ENCODE peak calls at places on chromosomes 13 and 19, in eight cellular contexts. J, N, H, K, B, Z, G and W are unnamed samples. For H3K4me1, the result is how much of the 10 kb centered on the place peaks cover.

GRCh38 chr19:44643605-44644390 is at the start of gene PVR:
- DNase-seq in J (peak), N (peak), H (peak), K (peak), B (peak), Z (peak), G (peak), W (peak)

GRCh38 chr13:67204731-67205130 is 25.4 kb downstream of the PCDH9 start:
- DNase-seq in J (no peak), N (no peak), H (no peak), K (no peak), B (no peak), Z (no peak), G (no peak), W (no peak)

GRCh38 chr13:36217456-36217855 is 3.1 kb upstream of the SOHLH2 start:
- DNase-seq in J (no peak), N (no peak), H (no peak), K (no peak), B (no peak), Z (no peak), G (no peak), W (no peak)

GRCh38 chr19:9834302-9834725 is 804 bp upstream of the PIN1 start:
- DNase-seq in J (no peak), N (no peak), H (no peak), K (no peak), B (no peak), Z (no peak), G (no peak), W (no peak)

GRCh38 chr13:52405767-52406494 is at the start of gene THSD1:
- DNase-seq in J (peak), N (peak), H (peak), K (peak), B (peak), Z (no peak), G (no peak), W (peak)

GRCh38 chr13:31369213-31369612 is 169.4 kb downstream of the B3GLCT start:
- DNase-seq in J (no peak), N (no peak), H (no peak), K (no peak), B (no peak), Z (no peak), G (no peak), W (no peak)

GRCh38 chr13:47708386-47708785 is 292.7 kb downstream of the SUCLA2 start:
- DNase-seq in J (no peak), N (no peak), H (no peak), K (no peak), B (no peak), Z (no peak), G (no peak), W (no peak)

GRCh38 chr13:32098275-32098674 is 66.7 kb downstream of the FRY start:
- DNase-seq in J (no peak), N (no peak), H (no peak), K (no peak), B (no peak), Z (no peak), G (no peak), W (no peak)

GRCh38 chr13:73715910-73716257 is 418.3 kb downstream of the KLF12 start:
- DNase-seq in J (no peak), N (no peak), H (no peak), K (no peak), B (no peak), Z (no peak), G (no peak), W (no peak)

GRCh38 chr13:38950987-38951386 is 39.6 kb downstream of the STOML3 start:
- DNase-seq in J (no peak), N (no peak), H (no peak), K (no peak), B (no peak), Z (no peak), G (no peak), W (no peak)

GRCh38 chr13:33182729-33183128 is 102.8 kb downstream of the STARD13 start:
- DNase-seq in J (no peak), N (no peak), H (no peak), K (no peak), B (no peak), Z (no peak), G (no peak), W (no peak)

GRCh38 chr13:19890030-19890429 is 26.6 kb upstream of the ZMYM5 start:
- DNase-seq in J (no peak), N (no peak), H (no peak), K (no peak), B (no peak), Z (no peak), G (no peak), W (no peak)

GRCh38 chr13:74253161-74253560 is 119.0 kb upstream of the KLF12 start:
- DNase-seq in J (no peak), N (no peak), H (no peak), K (no peak), B (no peak), Z (no peak), G (no peak), W (no peak)

GRCh38 chr19:35858311-35858710 is 1.6 kb downstream of the KIRREL2 start:
- DNase-seq in J (no peak), N (no peak), H (no peak), K (no peak), B (no peak), Z (no peak), G (no peak), W (no peak)

GRCh38 chr13:113532156-113532806 is 41.8 kb upstream of the DCUN1D2 start:
- DNase-seq in J (no peak), N (no peak), H (no peak), K (no peak), B (no peak), Z (peak), G (no peak), W (no peak)

GRCh38 chr13:37429976-37430375 is 168.6 kb downstream of the POSTN start:
- DNase-seq in J (no peak), N (no peak), H (no peak), K (no peak), B (no peak), Z (no peak), G (no peak), W (no peak)

GRCh38 chr13:79226938-79227337 is 179.1 kb downstream of the RBM26 start:
- DNase-seq in J (no peak), N (no peak), H (no peak), K (no peak), B (no peak), Z (no peak), G (no peak), W (no peak)

GRCh38 chr19:16749326-16749725 is 29.7 kb downstream of the NWD1 start:
- DNase-seq in J (no peak), N (no peak), H (no peak), K (no peak), B (no peak), Z (no peak), G (no peak), W (no peak)

GRCh38 chr13:29619995-29620394 is 24.5 kb upstream of the SLC7A1 start:
- DNase-seq in J (no peak), N (no peak), H (no peak), K (no peak), B (no peak), Z (no peak), G (no peak), W (no peak)

GRCh38 chr19:16442386-16443276 is 29.1 kb downstream of the EPS15L1 start:
- DNase-seq in J (no peak), N (peak), H (no peak), K (peak), B (no peak), Z (no peak), G (peak), W (peak)

GRCh38 chr19:35346193-35347052 is 1.3 kb upstream of the FFAR1 start:
- DNase-seq in J (no peak), N (no peak), H (no peak), K (peak), B (peak), Z (peak), G (peak), W (no peak)

GRCh38 chr13:44680746-44681355 is 104.7 kb upstream of the TSC22D1 start:
- DNase-seq in J (no peak), N (no peak), H (no peak), K (no peak), B (no peak), Z (no peak), G (no peak), W (no peak)

GRCh38 chr19:2612619-2613249 is 89.8 kb downstream of the GNG7 start:
- DNase-seq in J (no peak), N (no peak), H (no peak), K (no peak), B (no peak), Z (no peak), G (no peak), W (no peak)

GRCh38 chr13:78192721-78193120 is 274.1 kb upstream of the EDNRB start:
- DNase-seq in J (no peak), N (no peak), H (no peak), K (no peak), B (no peak), Z (no peak), G (no peak), W (no peak)

GRCh38 chr13:99836291-99836690 is 135.3 kb downstream of the ZIC5 start:
- DNase-seq in J (no peak), N (no peak), H (no peak), K (no peak), B (no peak), Z (no peak), G (no peak), W (no peak)

DNA sequence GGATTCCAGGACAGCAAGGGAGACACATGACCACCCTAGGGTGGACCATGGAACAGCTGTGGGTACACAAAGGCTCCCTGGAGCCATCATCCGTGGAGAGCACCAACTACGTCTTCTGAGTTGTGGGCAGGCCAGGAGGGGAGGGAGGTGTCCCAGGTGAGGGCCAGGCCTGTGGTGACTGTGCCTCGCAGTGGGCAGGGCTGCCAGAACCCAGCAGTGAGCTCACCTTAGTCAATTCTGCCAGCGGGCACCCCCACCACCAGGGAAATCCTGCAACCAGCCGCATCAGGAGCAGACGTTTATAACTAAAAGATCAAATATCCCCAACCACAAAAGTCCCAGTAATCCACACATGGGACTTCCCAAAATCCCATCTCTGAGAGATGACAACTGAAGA is 19.6 kb downstream of the ELL start:
- DNase-seq in J (no peak), N (no peak), H (no peak), K (no peak), B (no peak), Z (no peak), G (no peak), W (no peak)
- H3K4me1 ChIP-seq in J (under half), N (under half), H (under half), K (half or more), B (half or more), Z (under half), G (under half), W (under half)

DNA sequence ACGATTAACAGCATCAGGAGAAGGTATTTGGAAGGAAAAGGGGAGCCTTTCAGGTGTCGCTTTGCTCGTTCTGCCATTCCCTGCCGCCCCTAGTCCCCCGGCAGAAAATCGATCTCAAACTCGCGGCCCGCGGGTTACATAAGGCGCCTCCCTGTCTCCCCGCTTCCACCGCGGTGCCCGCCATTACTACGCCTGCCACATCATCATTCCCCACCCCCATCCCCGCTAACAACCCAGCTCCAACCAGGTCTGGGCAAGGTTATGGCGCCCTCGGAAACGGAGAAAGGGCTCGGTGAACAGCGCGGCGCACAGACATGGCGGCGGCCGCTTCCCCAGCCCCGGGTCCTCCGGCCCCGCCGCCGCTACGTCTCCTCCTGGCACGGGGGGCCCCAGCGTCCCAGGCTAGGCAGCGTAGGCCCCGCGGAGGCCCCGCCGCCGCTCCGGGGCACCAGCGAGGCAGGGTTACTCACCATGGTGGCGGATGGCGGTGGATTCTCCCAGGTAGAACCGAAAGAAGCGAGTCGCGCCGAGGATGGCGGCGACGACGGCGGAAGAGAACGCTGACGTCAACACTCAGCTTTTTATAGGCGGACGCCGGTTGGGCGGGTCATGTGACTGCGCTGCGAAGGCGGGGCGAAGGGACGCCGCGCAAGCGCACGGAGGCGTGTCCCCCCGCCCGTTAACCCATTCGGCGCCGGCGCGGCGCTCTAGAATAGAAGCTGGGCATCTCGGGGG is at the start of gene EEF2:
- DNase-seq in J (peak), N (peak), H (peak), K (peak), B (peak), Z (peak), G (peak), W (peak)
- TF ChIP-seq POLR2A in J (peak), N (peak), H (peak), K (no peak), B (peak), Z (peak), G (peak), W (peak)

GRCh38 chr19:28217064-28217463 is 995.9 kb downstream of the UQCRFS1 start:
- DNase-seq in J (no peak), N (no peak), H (no peak), K (no peak), B (no peak), Z (no peak), G (no peak), W (no peak)
- TF ChIP-seq CTCF in J (no peak), N (peak), H (no peak), K (no peak), B (no peak), Z (no peak), G (no peak), W (no peak)

DNA sequence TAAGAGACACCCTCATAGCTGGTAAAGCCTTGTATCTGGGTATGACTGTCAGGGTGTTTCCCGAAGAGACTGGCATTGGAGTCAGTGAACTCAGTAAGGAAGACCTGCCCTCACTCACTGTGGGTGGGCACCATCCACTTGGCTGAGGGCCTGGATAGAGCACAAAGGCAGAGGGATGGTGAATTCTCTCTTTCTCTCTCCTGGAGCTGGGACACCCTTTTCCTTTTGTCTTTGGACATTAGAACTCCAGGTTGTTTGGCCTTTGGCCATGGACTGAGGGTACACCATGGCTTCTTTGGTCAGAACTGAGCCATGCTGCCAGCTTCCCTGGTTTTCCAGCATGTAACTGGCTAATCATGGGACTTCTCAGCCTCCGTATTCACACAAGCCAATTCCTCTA is 4.6 kb upstream of the CEACAM1 start:
- DNase-seq in J (no peak), N (no peak), H (no peak), K (no peak), B (no peak), Z (no peak), G (no peak), W (no peak)
- H3K4me1 ChIP-seq in J (under half), N (under half), H (under half), K (under half), B (under half), Z (under half), G (under half), W (under half)